ENCODE peak calls at places on chromosomes 11 and 22, in eight cellular contexts. One of them, this sample, is unnamed.

GRCh38 chr11:108561535-108561991 is 32.0 kb downstream of the EXPH5 start:
- DNase-seq in A549: no peak
- DNase-seq in colonic mucosa: no peak
- DNase-seq in spleen: no peak
- DNase-seq in body of pancreas: no peak
- DNase-seq in lower lobe of right lung: no peak
- DNase-seq in tibial artery: no peak
- DNase-seq in cardiac muscle cell: peak; percentile 49
- DNase-seq in this sample: no peak

GRCh38 chr11:72741849-72742521 is 10.2 kb downstream of the ARAP1 start:
- DNase-seq in tibial artery: no peak
- DNase-seq in body of pancreas: no peak
- DNase-seq in A549: no peak
- DNase-seq in lower lobe of right lung: peak; percentile 60
- DNase-seq in cardiac muscle cell: no peak
- DNase-seq in spleen: peak; percentile 76
- DNase-seq in colonic mucosa: no peak
- DNase-seq in this sample: no peak

GRCh38 chr11:119062779-119063178 is 4.8 kb upstream of the VPS11 start:
- DNase-seq in colonic mucosa: peak; percentile 36
- DNase-seq in body of pancreas: peak; percentile 71
- DNase-seq in A549: peak; percentile 22
- DNase-seq in tibial artery: peak; percentile 74
- DNase-seq in spleen: no peak
- DNase-seq in cardiac muscle cell: peak; percentile 73
- DNase-seq in lower lobe of right lung: no peak
- DNase-seq in this sample: no peak

GRCh38 chr22:37887610-37888378 is 18.3 kb upstream of the MICALL1 start:
- DNase-seq in body of pancreas: no peak
- DNase-seq in colonic mucosa: peak; percentile 36
- DNase-seq in tibial artery: no peak
- DNase-seq in cardiac muscle cell: peak; percentile 97
- DNase-seq in lower lobe of right lung: no peak
- DNase-seq in A549: peak; percentile 36
- DNase-seq in spleen: no peak
- DNase-seq in this sample: no peak

GRCh38 chr22:47205081-47205491 is 442.6 kb downstream of the TBC1D22A start:
- DNase-seq in tibial artery: peak; percentile 53
- DNase-seq in body of pancreas: peak; percentile 6
- DNase-seq in colonic mucosa: peak; percentile 13
- DNase-seq in lower lobe of right lung: no peak
- DNase-seq in spleen: peak; percentile 51
- DNase-seq in cardiac muscle cell: no peak
- DNase-seq in A549: no peak
- DNase-seq in this sample: no peak

GRCh38 chr11:217704-218103 is 10.2 kb downstream of the RIC8A start:
- DNase-seq in A549: no peak
- DNase-seq in cardiac muscle cell: no peak
- DNase-seq in colonic mucosa: no peak
- DNase-seq in spleen: no peak
- DNase-seq in body of pancreas: no peak
- DNase-seq in tibial artery: no peak
- DNase-seq in lower lobe of right lung: no peak
- DNase-seq in this sample: no peak

GRCh38 chr22:48551716-48552268 is 1275.9 kb downstream of the BRD1 start:
- DNase-seq in body of pancreas: no peak
- DNase-seq in tibial artery: no peak
- DNase-seq in colonic mucosa: no peak
- DNase-seq in spleen: no peak
- DNase-seq in cardiac muscle cell: no peak
- DNase-seq in lower lobe of right lung: no peak
- DNase-seq in A549: no peak
- DNase-seq in this sample: no peak

GRCh38 chr22:25437414-25438160 is 126.9 kb upstream of the GRK3 start:
- DNase-seq in lower lobe of right lung: no peak
- DNase-seq in tibial artery: no peak
- DNase-seq in A549: no peak
- DNase-seq in spleen: no peak
- DNase-seq in cardiac muscle cell: no peak
- DNase-seq in body of pancreas: no peak
- DNase-seq in colonic mucosa: no peak
- DNase-seq in this sample: no peak

GRCh38 chr22:31921106-31921505 is 23.2 kb upstream of the YWHAH start:
- DNase-seq in cardiac muscle cell: no peak
- DNase-seq in A549: no peak
- DNase-seq in colonic mucosa: no peak
- DNase-seq in body of pancreas: no peak
- DNase-seq in tibial artery: no peak
- DNase-seq in spleen: no peak
- DNase-seq in lower lobe of right lung: no peak
- DNase-seq in this sample: no peak

GRCh38 chr11:66419825-66420224 is 1.0 kb upstream of the NPAS4 start:
- DNase-seq in spleen: no peak
- DNase-seq in tibial artery: no peak
- DNase-seq in cardiac muscle cell: no peak
- DNase-seq in colonic mucosa: no peak
- DNase-seq in A549: no peak
- DNase-seq in body of pancreas: no peak
- DNase-seq in lower lobe of right lung: no peak
- DNase-seq in this sample: no peak

GRCh38 chr22:39106326-39106725 is 9.3 kb downstream of the APOBEC3H start:
- DNase-seq in tibial artery: no peak
- DNase-seq in body of pancreas: no peak
- DNase-seq in cardiac muscle cell: no peak
- DNase-seq in spleen: no peak
- DNase-seq in colonic mucosa: no peak
- DNase-seq in A549: no peak
- DNase-seq in lower lobe of right lung: no peak
- DNase-seq in this sample: no peak

GRCh38 chr11:126156814-126157213 is 54.6 kb downstream of the RPUSD4 start:
- DNase-seq in cardiac muscle cell: no peak
- DNase-seq in colonic mucosa: no peak
- DNase-seq in lower lobe of right lung: no peak
- DNase-seq in spleen: no peak
- DNase-seq in A549: no peak
- DNase-seq in body of pancreas: no peak
- DNase-seq in tibial artery: no peak
- DNase-seq in this sample: no peak

GRCh38 chr11:126159719-126160344 is 51.6 kb downstream of the RPUSD4 start:
- DNase-seq in tibial artery: no peak
- DNase-seq in spleen: peak; percentile 49
- DNase-seq in colonic mucosa: no peak
- DNase-seq in body of pancreas: no peak
- DNase-seq in A549: no peak
- DNase-seq in cardiac muscle cell: no peak
- DNase-seq in lower lobe of right lung: no peak
- DNase-seq in this sample: no peak

GRCh38 chr11:126155402-126156187 is 55.9 kb downstream of the RPUSD4 start:
- DNase-seq in lower lobe of right lung: no peak
- DNase-seq in tibial artery: no peak
- DNase-seq in cardiac muscle cell: no peak
- DNase-seq in body of pancreas: no peak
- DNase-seq in spleen: peak; percentile 64
- DNase-seq in A549: no peak
- DNase-seq in colonic mucosa: no peak
- DNase-seq in this sample: no peak

GRCh38 chr11:126158054-126158791 is 53.2 kb downstream of the RPUSD4 start:
- DNase-seq in tibial artery: no peak
- DNase-seq in cardiac muscle cell: no peak
- DNase-seq in spleen: peak; percentile 50
- DNase-seq in lower lobe of right lung: no peak
- DNase-seq in body of pancreas: no peak
- DNase-seq in colonic mucosa: no peak
- DNase-seq in A549: no peak
- DNase-seq in this sample: no peak

GRCh38 chr11:126157326-126158030 is 54.0 kb downstream of the RPUSD4 start:
- DNase-seq in colonic mucosa: no peak
- DNase-seq in A549: no peak
- DNase-seq in body of pancreas: no peak
- DNase-seq in spleen: peak; percentile 25
- DNase-seq in tibial artery: no peak
- DNase-seq in lower lobe of right lung: no peak
- DNase-seq in cardiac muscle cell: no peak
- DNase-seq in this sample: no peak
- H3K4me1 ChIP-seq in colonic mucosa: no peaks in the 10 kb centered on the region
- H3K4me1 ChIP-seq in A549: no peaks in the 10 kb centered on the region
- H3K4me1 ChIP-seq in body of pancreas: no peaks in the 10 kb centered on the region
- H3K4me1 ChIP-seq in spleen: no peaks in the 10 kb centered on the region
- H3K4me1 ChIP-seq in tibial artery: no peaks in the 10 kb centered on the region
- H3K4me1 ChIP-seq in lower lobe of right lung: no peaks in the 10 kb centered on the region
- H3K4me1 ChIP-seq in cardiac muscle cell: peaks cover 6% of the 10 kb centered on the region
- H3K4me1 ChIP-seq in this sample: no peaks in the 10 kb centered on the region

GRCh38 chr22:28819253-28820096 is 19.1 kb upstream of the XBP1 start:
- DNase-seq in cardiac muscle cell: no peak
- DNase-seq in tibial artery: no peak
- DNase-seq in lower lobe of right lung: peak; percentile 60
- DNase-seq in colonic mucosa: peak; percentile 81
- DNase-seq in spleen: peak; percentile 50
- DNase-seq in body of pancreas: peak; percentile 89
- DNase-seq in A549: peak; percentile 46
- DNase-seq in this sample: no peak
- H3K27ac ChIP-seq in cardiac muscle cell: peak overlapping the region; percentile 96
- H3K27ac ChIP-seq in tibial artery: peak overlapping the region; percentile 38
- H3K27ac ChIP-seq in lower lobe of right lung: peak overlapping the region; percentile 76
- H3K27ac ChIP-seq in colonic mucosa: peak overlapping the region; percentile 73
- H3K27ac ChIP-seq in spleen: peak overlapping the region; percentile 80
- H3K27ac ChIP-seq in body of pancreas: peak overlapping the region; percentile 90
- H3K27ac ChIP-seq in A549: peak overlapping the region; percentile 69
- H3K27ac ChIP-seq in this sample: peak overlapping the region; percentile 79

GRCh38 chr11:2526808-2527381 is 82.1 kb downstream of the KCNQ1 start:
- DNase-seq in body of pancreas: peak; percentile 16
- DNase-seq in colonic mucosa: peak; percentile 87
- DNase-seq in cardiac muscle cell: no peak
- DNase-seq in tibial artery: peak; percentile 75
- DNase-seq in spleen: peak; percentile 92
- DNase-seq in lower lobe of right lung: peak; percentile 82
- DNase-seq in A549: no peak
- DNase-seq in this sample: peak; percentile 83
- TF ChIP-seq CTCF in body of pancreas: no peak
- TF ChIP-seq CTCF in colonic mucosa: peak; percentile 38
- TF ChIP-seq CTCF in cardiac muscle cell: no peak
- TF ChIP-seq CTCF in tibial artery: no peak
- TF ChIP-seq CTCF in spleen: peak; percentile 44
- TF ChIP-seq CTCF in lower lobe of right lung: peak; percentile 40
- TF ChIP-seq CTCF in A549: no peak
- TF ChIP-seq CTCF in this sample: peak; percentile 27

GRCh38 chr22:23583153-23583552 is 3.1 kb upstream of the IGLL1 start:
- DNase-seq in lower lobe of right lung: no peak
- DNase-seq in spleen: no peak
- DNase-seq in colonic mucosa: no peak
- DNase-seq in A549: no peak
- DNase-seq in tibial artery: no peak
- DNase-seq in cardiac muscle cell: no peak
- DNase-seq in body of pancreas: no peak
- DNase-seq in this sample: no peak
- H3K4me1 ChIP-seq in lower lobe of right lung: no peaks in the 10 kb centered on the region
- H3K4me1 ChIP-seq in spleen: no peaks in the 10 kb centered on the region
- H3K4me1 ChIP-seq in colonic mucosa: no peaks in the 10 kb centered on the region
- H3K4me1 ChIP-seq in A549: no peaks in the 10 kb centered on the region
- H3K4me1 ChIP-seq in tibial artery: no peaks in the 10 kb centered on the region
- H3K4me1 ChIP-seq in cardiac muscle cell: no peaks in the 10 kb centered on the region
- H3K4me1 ChIP-seq in body of pancreas: no peaks in the 10 kb centered on the region
- H3K4me1 ChIP-seq in this sample: no peaks in the 10 kb centered on the region

DNA sequence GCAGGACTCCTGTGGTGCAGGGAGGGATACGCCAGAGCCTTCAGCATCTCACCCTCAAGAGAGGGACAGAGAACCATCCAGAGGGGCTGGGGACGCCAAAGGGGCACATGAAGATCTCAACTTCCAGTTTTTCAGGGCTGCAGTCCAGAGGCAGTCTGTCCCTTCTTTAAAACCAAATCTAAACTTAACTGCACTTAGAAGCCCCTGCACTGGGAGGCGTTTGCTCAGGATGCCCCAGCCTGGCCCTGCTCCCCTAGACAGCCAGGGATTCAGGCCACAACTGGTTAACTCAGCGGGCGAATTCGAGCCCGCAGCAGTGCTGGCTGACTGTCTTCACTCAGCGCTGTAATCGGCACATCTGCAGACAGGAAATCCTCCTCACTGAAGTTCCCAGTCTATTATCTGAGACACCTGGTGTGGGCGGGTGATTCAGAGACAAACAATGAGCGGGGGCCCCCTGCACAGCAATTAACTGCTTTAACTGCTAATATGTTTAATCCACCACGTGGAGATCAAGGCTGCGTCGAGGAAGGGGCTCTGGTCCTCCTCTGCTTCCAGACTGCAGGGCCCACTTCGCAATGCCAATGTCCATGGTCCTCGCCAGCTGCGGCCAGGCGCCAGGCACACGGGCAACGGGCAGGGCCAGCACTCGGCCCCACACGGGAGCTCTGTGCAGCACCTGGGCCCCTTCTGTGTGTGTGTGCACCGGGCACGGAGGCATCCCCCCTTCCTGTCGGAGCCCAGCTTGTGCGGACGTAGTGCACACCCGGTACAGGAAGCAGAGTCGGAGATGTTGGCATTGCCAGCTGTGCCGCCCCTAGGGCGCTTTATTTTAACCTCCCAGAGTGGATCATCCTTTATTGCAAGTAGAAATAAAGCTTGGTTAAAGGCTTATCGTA is 36.9 kb upstream of the GNB1L start:
- DNase-seq in cardiac muscle cell: peak; percentile 79
- DNase-seq in colonic mucosa: no peak
- DNase-seq in A549: no peak
- DNase-seq in tibial artery: no peak
- DNase-seq in spleen: peak; percentile 89
- DNase-seq in lower lobe of right lung: no peak
- DNase-seq in body of pancreas: no peak
- DNase-seq in this sample: no peak
- H3K27ac ChIP-seq in cardiac muscle cell: no peak overlapping the region
- H3K27ac ChIP-seq in colonic mucosa: no peak overlapping the region
- H3K27ac ChIP-seq in A549: peak overlapping the region; percentile 62
- H3K27ac ChIP-seq in tibial artery: no peak overlapping the region
- H3K27ac ChIP-seq in spleen: peak overlapping the region; percentile 89
- H3K27ac ChIP-seq in lower lobe of right lung: peak overlapping the region; percentile 66
- H3K27ac ChIP-seq in body of pancreas: no peak overlapping the region
- H3K27ac ChIP-seq in this sample: peak overlapping the region; percentile 55